ENCODE peak calls at places on chromosomes 16 and 17, in five cellular contexts. L is psoas muscle, V is OCI-LY7, N is brain microvascular endothelial cell, E is epithelial cell of esophagus. C is an unnamed sample.

GRCh38 chr17:28193241-28193640 is 125.8 kb upstream of the TMEM97 start:
- DNase-seq in V (no peak), L (peak; percentile 25), N (no peak), E (peak; percentile 14), C (no peak)

GRCh38 chr16:17945080-17945601 is 391.4 kb downstream of the NPIPA8 start:
- DNase-seq in L (no peak), E (no peak), N (no peak), V (no peak), C (no peak)

GRCh38 chr17:40432864-40433528 is 10.3 kb upstream of the IGFBP4 start:
- DNase-seq in V (no peak), L (no peak), N (peak; percentile 42), E (no peak), C (no peak)

GRCh38 chr16:84356591-84357116 is 11.7 kb upstream of the ATP2C2 start:
- DNase-seq in V (no peak), L (no peak), N (no peak), E (peak; percentile 57), C (no peak)

GRCh38 chr16:55248058-55248457 is 75.9 kb upstream of the IRX6 start:
- DNase-seq in V (no peak), N (no peak), E (no peak), L (no peak), C (no peak)

GRCh38 chr16:84673203-84673535 is 24.9 kb downstream of the KLHL36 start:
- DNase-seq in N (no peak), L (no peak), V (no peak), E (peak; percentile 92), C (no peak)

GRCh38 chr16:74591914-74592650 is 14.8 kb downstream of the GLG1 start:
- DNase-seq in N (no peak), L (no peak), V (no peak), E (no peak), C (no peak)

GRCh38 chr17:38349097-38349904 is 2.3 kb upstream of the SOCS7 start:
- DNase-seq in E (peak; percentile 83), V (peak; percentile 86), N (peak; percentile 81), L (peak; percentile 86), C (peak; percentile 48)

GRCh38 chr16:2784536-2785100 is 2.7 kb downstream of the PRSS33 start:
- DNase-seq in V (no peak), E (no peak), N (no peak), L (no peak), C (no peak)

GRCh38 chr17:28119049-28119448 is 76.6 kb downstream of the NLK start:
- DNase-seq in V (no peak), N (no peak), E (no peak), L (no peak), C (no peak)

GRCh38 chr16:15739940-15740339 is 89.9 kb downstream of the NDE1 start:
- DNase-seq in V (no peak), L (no peak), N (no peak), E (no peak), C (no peak)

GRCh38 chr17:18917506-18918032 is 34.4 kb upstream of the SLC5A10 start:
- DNase-seq in N (no peak), E (no peak), V (no peak), L (no peak), C (no peak)

GRCh38 chr17:71084219-71084618 is 914.9 kb downstream of the KCNJ2 start:
- DNase-seq in V (peak; percentile 32), E (peak; percentile 69), L (no peak), N (peak; percentile 16), C (no peak)

GRCh38 chr17:63634163-63634562 is 11.9 kb downstream of the MAP3K3 start:
- DNase-seq in N (peak; percentile 34), L (no peak), E (no peak), V (no peak), C (no peak)

GRCh38 chr16:56513972-56514371 is 5.9 kb downstream of the BBS2 start:
- DNase-seq in N (peak; percentile 70), E (peak; percentile 74), V (peak; percentile 74), L (no peak), C (no peak)

GRCh38 chr17:39252788-39253460 is 27.2 kb upstream of the STAC2 start:
- DNase-seq in L (no peak), N (no peak), E (no peak), V (no peak), C (no peak)

GRCh38 chr17:71959129-71959528 is 161.7 kb upstream of the SOX9 start:
- DNase-seq in L (no peak), E (peak; percentile 48), V (peak; percentile 25), N (no peak), C (no peak)

GRCh38 chr17:55717898-55718735 is 4.5 kb downstream of the TMEM100 start:
- DNase-seq in N (peak; percentile 82), L (peak; percentile 75), E (peak; percentile 77), V (peak; percentile 72), C (no peak)

GRCh38 chr17:65638221-65638940 is 76.9 kb upstream of the AXIN2 start:
- DNase-seq in N (no peak), L (no peak), E (no peak), V (no peak), C (no peak)

DNA sequence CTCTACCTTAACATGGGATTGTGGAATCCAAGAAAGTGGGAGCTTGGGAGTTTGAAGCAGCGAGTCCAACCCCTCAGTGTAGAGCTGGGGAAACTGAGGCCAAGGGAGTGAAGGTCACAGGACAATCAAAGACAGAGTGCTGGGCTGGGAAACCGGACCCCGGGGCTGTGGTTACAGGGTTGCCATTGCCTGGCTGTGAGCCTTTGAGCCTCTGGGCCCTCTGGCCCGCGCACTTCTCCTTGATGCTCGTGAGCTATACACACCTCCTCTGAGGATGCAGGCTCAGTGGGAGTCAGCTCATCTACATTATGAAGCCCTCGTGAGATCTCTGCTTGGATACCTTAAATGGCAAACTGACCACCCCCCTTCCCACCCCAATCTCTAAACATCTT is 2.1 kb downstream of the ABCC3 start:
- DNase-seq in L (no peak), V (no peak), N (no peak), E (no peak), C (no peak)
- H3K4me3 ChIP-seq in L (no peak overlapping the region), V (no peak overlapping the region), N (no peak overlapping the region), E (no peak overlapping the region), C (no peak overlapping the region)

GRCh38 chr16:22816475-22816874 is 2.5 kb downstream of the HS3ST2 start:
- DNase-seq in V (no peak), E (peak; percentile 75), L (no peak), N (no peak), C (no peak)

GRCh38 chr16:22815863-22816262 is 1.9 kb downstream of the HS3ST2 start:
- DNase-seq in E (no peak), N (no peak), L (no peak), V (no peak), C (no peak)

GRCh38 chr16:22814330-22815105 is 556 bp downstream of the HS3ST2 start:
- DNase-seq in N (no peak), V (no peak), E (peak; percentile 35), L (no peak), C (peak; percentile 7)

GRCh38 chr16:22813223-22813945 is 578 bp upstream of the HS3ST2 start:
- DNase-seq in L (peak; percentile 30), N (no peak), V (no peak), E (peak; percentile 86), C (peak; percentile 17)

GRCh38 chr16:22813946-22814325 is at the start of gene HS3ST2:
- DNase-seq in L (peak; percentile 21), E (peak; percentile 80), V (no peak), N (no peak), C (peak; percentile 13)
- TF ChIP-seq CTCF in L (peak; percentile 36), E (no peak), V (no peak), N (no peak), C (no peak)

GRCh38 chr17:81832608-81833159 is 407 bp downstream of the MCRIP1 start:
- DNase-seq in N (no peak), V (peak; percentile 55), L (no peak), E (peak; percentile 21), C (no peak)

GRCh38 chr17:81833921-81834830 is 674 bp downstream of the PPP1R27 start:
- DNase-seq in E (no peak), N (no peak), L (no peak), V (no peak), C (no peak)

GRCh38 chr17:81833160-81833920 is at the start of gene MCRIP1:
- DNase-seq in N (peak; percentile 85), L (peak; percentile 96), V (peak; percentile 98), E (peak; percentile 95), C (peak; percentile 95)

GRCh38 chr17:81831957-81832607 is 1.0 kb downstream of the MCRIP1 start:
- DNase-seq in N (peak; percentile 10), V (peak; percentile 77), L (no peak), E (peak; percentile 63), C (peak; percentile 48)

GRCh38 chr17:81834831-81835267 is at the start of gene PPP1R27:
- DNase-seq in E (no peak), V (no peak), L (peak; percentile 90), N (no peak), C (no peak)
- H3K4me3 ChIP-seq in E (peak within 1 kb of the TSS; percentile 81), V (peak within 1 kb of the TSS; percentile 80), L (peak within 1 kb of the TSS; percentile 72), N (peak within 1 kb of the TSS; percentile 68), C (peak within 1 kb of the TSS; percentile 78)

DNA sequence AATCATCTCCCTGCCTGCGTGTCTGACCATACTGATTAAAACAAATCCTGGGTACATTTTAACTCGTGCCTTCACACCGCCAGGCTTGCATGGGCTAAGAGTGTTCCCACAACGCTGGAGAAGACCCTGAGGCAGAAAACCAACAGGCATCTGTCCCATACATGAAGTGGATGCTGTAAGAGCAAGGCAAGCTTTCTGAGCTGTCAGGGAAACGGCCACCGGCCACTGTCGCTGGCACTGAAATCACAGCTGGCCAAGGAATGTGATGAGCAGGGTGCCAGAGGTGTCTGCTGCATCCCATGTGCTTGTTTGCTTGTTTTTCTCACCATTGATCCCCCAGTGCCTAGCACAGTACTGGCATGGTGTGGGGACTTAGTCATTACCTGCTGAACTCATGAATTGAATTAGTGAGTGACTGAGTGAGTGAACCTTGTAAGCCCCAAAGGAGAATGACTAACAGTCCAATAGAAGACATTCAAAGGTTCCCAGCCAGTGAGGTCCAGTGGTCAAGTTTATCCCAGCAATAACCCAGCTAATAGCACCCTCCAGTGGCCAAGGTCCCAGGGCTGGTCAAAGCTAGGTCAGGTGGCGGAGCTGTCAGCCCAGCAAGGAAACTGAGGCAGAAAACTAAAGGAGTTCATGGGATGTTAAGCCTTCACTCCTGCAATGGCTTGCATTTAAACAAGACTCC is 92.7 kb upstream of the CDH5 start:
- DNase-seq in V (no peak), E (peak; percentile 45), N (no peak), L (no peak), C (no peak)
- TF ChIP-seq CTCF in V (no peak), E (no peak), N (peak; percentile 65), L (no peak), C (peak; percentile 45)

GRCh38 chr17:50686494-50687199 is 21.1 kb downstream of the ANKRD40 start:
- DNase-seq in E (peak; percentile 51), V (no peak), N (peak; percentile 27), L (peak; percentile 83), C (no peak)
- H3K4me3 ChIP-seq in E (no peak overlapping the region), V (no peak overlapping the region), N (no peak overlapping the region), L (no peak overlapping the region), C (no peak overlapping the region)

DNA sequence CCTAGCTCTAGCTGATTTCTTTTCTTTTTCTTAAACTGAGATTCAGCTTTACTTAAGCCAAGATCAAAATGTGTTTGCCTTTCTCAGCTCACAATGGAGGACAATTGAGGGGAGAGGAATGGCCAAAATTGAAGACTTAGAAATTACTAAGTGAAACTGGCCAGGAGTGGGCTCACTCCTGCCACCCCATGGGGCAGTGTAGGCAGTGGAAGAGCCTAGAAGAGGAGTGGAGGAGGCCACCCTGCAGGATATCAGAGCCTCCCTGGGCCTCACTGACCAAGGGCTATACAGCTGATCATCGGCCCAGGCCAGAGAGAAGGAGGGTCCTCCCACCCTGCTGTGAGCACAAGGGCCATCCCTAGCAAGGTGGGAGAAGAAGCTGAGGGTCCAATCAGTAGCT is 119.8 kb downstream of the CCT6B start:
- DNase-seq in E (no peak), N (no peak), V (peak; percentile 36), L (no peak), C (no peak)
- TF ChIP-seq CTCF in E (no peak), N (no peak), V (peak; percentile 59), L (no peak), C (no peak)

C was measured in GM06990.